ENCODE peak calls at places on chromosome 12, in ten cellular contexts. Z is heart left ventricle, X is GM23248, K is A549, T is body of pancreas, N is cardiac muscle cell, J is tibial artery, S is trophoblast cell, D is heart right ventricle, A is right lobe of liver. F is an unnamed sample. For H3K4me1, the result is how much of the 10 kb centered on the place peaks cover.

GRCh38 chr12:117587646-117588287 is 226.3 kb upstream of the NOS1 start:
- DNase-seq in Z (peak), X (peak), K (peak), T (peak), N (peak), J (no peak), S (peak), D (peak), A (peak), F (peak)

GRCh38 chr12:31647106-31647505 is 12.4 kb upstream of the ETFBKMT start:
- DNase-seq in Z (no peak), X (peak), K (no peak), T (no peak), N (no peak), J (no peak), S (peak), D (no peak), A (no peak), F (no peak)

GRCh38 chr12:94109154-94109553 is 39.2 kb upstream of the PLXNC1 start:
- DNase-seq in Z (no peak), X (peak), K (no peak), T (no peak), N (peak), J (no peak), S (no peak), D (no peak), A (no peak), F (peak)

GRCh38 chr12:85955127-85955526 is 81.0 kb downstream of the NTS start:
- DNase-seq in Z (no peak), X (peak), K (no peak), T (no peak), N (peak), J (no peak), S (no peak), D (no peak), A (no peak), F (no peak)

GRCh38 chr12:127926004-127926403 is 341.0 kb upstream of the TMEM132C start:
- DNase-seq in Z (peak), X (peak), K (peak), T (no peak), N (no peak), J (no peak), S (no peak), D (no peak), A (no peak), F (no peak)

GRCh38 chr12:53985358-53985899 is 483 bp downstream of the HOXC10 start:
- DNase-seq in Z (no peak), X (peak), K (no peak), T (no peak), N (no peak), J (no peak), S (no peak), D (no peak), A (no peak), F (no peak)

GRCh38 chr12:69906411-69907216 is 81.6 kb downstream of the MYRFL start:
- DNase-seq in Z (no peak), X (no peak), K (no peak), T (no peak), N (no peak), J (no peak), S (no peak), D (no peak), A (no peak), F (no peak)

GRCh38 chr12:99232324-99232723 is 415.2 kb upstream of the GARIN6 start:
- DNase-seq in Z (no peak), X (no peak), K (no peak), T (no peak), N (no peak), J (no peak), S (no peak), D (no peak), A (no peak), F (no peak)

GRCh38 chr12:15216036-15216889 is 5.0 kb downstream of the RERG start:
- DNase-seq in Z (no peak), X (no peak), K (peak), T (no peak), N (no peak), J (no peak), S (no peak), D (no peak), A (no peak), F (no peak)

GRCh38 chr12:95646781-95647184 is 95.5 kb upstream of the USP44 start:
- DNase-seq in Z (no peak), X (peak), K (no peak), T (no peak), N (peak), J (no peak), S (peak), D (no peak), A (no peak), F (no peak)

GRCh38 chr12:87870061-87870460 is 159.1 kb downstream of the C12orf50 start:
- DNase-seq in Z (no peak), X (peak), K (no peak), T (no peak), N (no peak), J (no peak), S (no peak), D (no peak), A (no peak), F (no peak)

GRCh38 chr12:110245278-110245868 is 35.7 kb upstream of the ATP2A2 start:
- DNase-seq in Z (peak), X (peak), K (peak), T (no peak), N (no peak), J (no peak), S (peak), D (peak), A (peak), F (peak)

GRCh38 chr12:125509195-125509594 is 444.0 kb downstream of the AACS start:
- DNase-seq in Z (no peak), X (no peak), K (no peak), T (no peak), N (no peak), J (no peak), S (no peak), D (no peak), A (no peak), F (no peak)

GRCh38 chr12:8664228-8664963 is 1.8 kb upstream of the MFAP5 start:
- DNase-seq in Z (peak), X (peak), K (no peak), T (peak), N (no peak), J (no peak), S (peak), D (peak), A (no peak), F (no peak)

GRCh38 chr12:62164036-62164435 is 96.2 kb upstream of the USP15 start:
- DNase-seq in Z (no peak), X (no peak), K (no peak), T (no peak), N (no peak), J (no peak), S (no peak), D (no peak), A (no peak), F (no peak)

GRCh38 chr12:104985206-104985605 is 910 bp upstream of the NOPCHAP1 start:
- DNase-seq in Z (no peak), X (no peak), K (peak), T (no peak), N (no peak), J (no peak), S (peak), D (no peak), A (no peak), F (no peak)

GRCh38 chr12:45994736-45995135 is 4.4 kb upstream of the SCAF11 start:
- DNase-seq in Z (no peak), X (no peak), K (no peak), T (no peak), N (no peak), J (no peak), S (no peak), D (no peak), A (no peak), F (no peak)

GRCh38 chr12:83276904-83277303 is 590.2 kb downstream of the TMTC2 start:
- DNase-seq in Z (no peak), X (no peak), K (no peak), T (no peak), N (no peak), J (no peak), S (no peak), D (no peak), A (no peak), F (no peak)

GRCh38 chr12:104569348-104570173 is 112.8 kb downstream of the CHST11 start:
- DNase-seq in Z (no peak), X (no peak), K (no peak), T (peak), N (peak), J (no peak), S (peak), D (no peak), A (no peak), F (peak)

GRCh38 chr12:46908936-46909635 is 83.3 kb upstream of the SLC38A4 start:
- DNase-seq in Z (no peak), X (no peak), K (no peak), T (no peak), N (no peak), J (no peak), S (no peak), D (no peak), A (no peak), F (no peak)

GRCh38 chr12:2168808-2169207 is 116.0 kb downstream of the CACNA1C start:
- DNase-seq in Z (no peak), X (no peak), K (peak), T (peak), N (no peak), J (no peak), S (peak), D (no peak), A (no peak), F (peak)

GRCh38 chr12:2169489-2169888 is 116.7 kb downstream of the CACNA1C start:
- DNase-seq in Z (no peak), X (no peak), K (no peak), T (no peak), N (no peak), J (no peak), S (no peak), D (no peak), A (no peak), F (no peak)

GRCh38 chr12:2167231-2167630 is 114.4 kb downstream of the CACNA1C start:
- DNase-seq in Z (no peak), X (no peak), K (no peak), T (no peak), N (no peak), J (no peak), S (no peak), D (no peak), A (no peak), F (no peak)

GRCh38 chr12:2165021-2165420 is 112.2 kb downstream of the CACNA1C start:
- DNase-seq in Z (no peak), X (no peak), K (no peak), T (no peak), N (no peak), J (no peak), S (no peak), D (no peak), A (no peak), F (no peak)

DNA sequence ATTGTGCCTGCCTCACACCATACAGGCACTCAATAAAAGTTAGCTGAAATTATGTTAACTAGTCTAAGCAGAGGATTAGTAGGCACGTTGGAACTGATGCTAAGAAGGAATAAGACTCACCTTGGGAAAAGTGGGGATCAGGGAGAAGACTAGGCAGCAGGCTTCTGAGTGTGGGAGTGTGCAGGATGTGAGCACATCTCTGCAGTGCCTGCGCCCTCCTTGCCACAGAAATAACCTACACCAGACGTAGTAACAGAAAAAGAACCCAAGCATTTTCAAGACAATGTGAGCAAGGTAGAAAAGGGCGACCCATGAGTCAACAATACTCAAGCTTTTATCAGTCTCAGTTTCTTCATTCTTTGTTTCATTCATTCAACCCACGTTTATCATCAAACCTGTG is 113.9 kb downstream of the CACNA1C start:
- DNase-seq in Z (no peak), X (no peak), K (no peak), T (no peak), N (no peak), J (no peak), S (no peak), D (no peak), A (no peak), F (no peak)
- H3K27ac ChIP-seq in Z (no peak), X (no peak), K (no peak), T (no peak), N (no peak), J (peak), S (no peak), D (no peak), A (no peak), F (no peak)

GRCh38 chr12:122086641-122087285 is 8.2 kb downstream of the MLXIP start:
- DNase-seq in Z (no peak), X (no peak), K (no peak), T (no peak), N (no peak), J (peak), S (no peak), D (no peak), A (no peak), F (no peak)
- H3K4me1 ChIP-seq in Z (half or more), X (under half), K (half or more), T (half or more), N (under half), J (under half), S (under half), D (under half), A (under half), F (under half)

GRCh38 chr12:65857875-65858274 is 33.6 kb downstream of the HMGA2 start:
- DNase-seq in Z (no peak), X (no peak), K (no peak), T (no peak), N (no peak), J (no peak), S (no peak), D (no peak), A (no peak), F (no peak)

GRCh38 chr12:65856521-65856920 is 32.2 kb downstream of the HMGA2 start:
- DNase-seq in Z (no peak), X (no peak), K (no peak), T (no peak), N (peak), J (no peak), S (no peak), D (no peak), A (no peak), F (no peak)

GRCh38 chr12:65858831-65859230 is 34.5 kb downstream of the HMGA2 start:
- DNase-seq in Z (no peak), X (peak), K (no peak), T (no peak), N (peak), J (no peak), S (no peak), D (no peak), A (no peak), F (no peak)

GRCh38 chr12:65854629-65855028 is 30.3 kb downstream of the HMGA2 start:
- DNase-seq in Z (no peak), X (peak), K (no peak), T (no peak), N (no peak), J (no peak), S (no peak), D (no peak), A (no peak), F (no peak)

DNA sequence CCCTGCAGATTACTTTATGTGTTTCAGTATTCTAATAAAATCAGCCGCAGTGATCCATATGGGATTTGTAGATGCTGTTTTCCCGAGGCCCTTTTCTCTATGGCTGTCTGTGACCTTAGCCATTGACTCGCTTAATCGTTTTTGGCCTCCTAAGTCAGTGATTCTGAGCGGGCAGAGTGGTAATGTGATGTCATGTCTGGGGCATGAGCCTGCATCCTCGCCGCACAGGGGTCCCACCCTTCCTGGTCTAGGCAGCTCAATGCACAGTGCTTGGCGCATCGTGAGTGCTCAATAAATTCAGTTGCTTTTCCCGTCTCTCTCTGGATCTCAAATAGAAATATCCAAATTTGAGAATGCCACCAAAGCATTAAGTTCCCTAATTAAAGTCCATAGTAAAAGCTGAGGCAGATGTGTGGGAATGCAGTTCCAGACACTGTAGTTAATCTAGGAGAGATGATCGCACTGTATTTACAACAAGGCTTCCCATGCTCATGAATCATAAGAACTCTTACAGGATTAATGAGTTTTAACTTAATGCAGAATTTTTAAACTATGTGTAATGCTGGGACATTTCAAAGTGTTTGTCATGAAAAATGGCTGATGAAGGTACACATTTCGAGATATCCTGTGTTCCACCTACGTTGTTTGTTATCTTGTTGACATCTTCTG is 29.3 kb downstream of the HMGA2 start:
- DNase-seq in Z (no peak), X (peak), K (no peak), T (no peak), N (no peak), J (no peak), S (no peak), D (no peak), A (no peak), F (no peak)
- H3K27ac ChIP-seq in Z (no peak), X (peak), K (no peak), T (no peak), N (no peak), J (no peak), S (no peak), D (no peak), A (no peak), F (no peak)

GRCh38 chr12:41899577-41899976 is 245.1 kb downstream of the GXYLT1 start:
- DNase-seq in Z (no peak), X (no peak), K (no peak), T (no peak), N (no peak), J (no peak), S (no peak), D (no peak), A (no peak), F (no peak)

GRCh38 chr12:41903014-41903702 is 241.5 kb downstream of the GXYLT1 start:
- DNase-seq in Z (no peak), X (no peak), K (no peak), T (no peak), N (no peak), J (no peak), S (no peak), D (no peak), A (no peak), F (no peak)

GRCh38 chr12:41893491-41893890 is 251.2 kb downstream of the GXYLT1 start:
- DNase-seq in Z (no peak), X (no peak), K (no peak), T (no peak), N (no peak), J (no peak), S (no peak), D (no peak), A (no peak), F (no peak)

DNA sequence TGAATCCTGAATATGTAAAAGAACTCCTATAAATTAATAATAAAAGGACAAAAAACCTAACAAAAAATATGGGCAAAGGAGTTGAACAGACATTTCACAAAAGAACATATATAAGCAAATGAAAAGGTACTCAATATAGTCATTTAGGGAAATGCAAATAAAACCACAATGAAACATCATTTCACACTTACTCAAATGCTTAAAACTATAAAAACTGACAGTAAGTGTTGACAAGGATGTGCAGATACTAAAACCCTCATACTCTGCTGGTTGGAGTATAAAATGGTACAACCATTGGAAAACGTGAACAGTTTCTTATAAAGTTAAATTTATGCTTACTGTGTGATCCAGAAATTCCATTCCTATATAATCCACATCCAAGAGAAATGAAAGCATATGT is 247.1 kb downstream of the GXYLT1 start:
- DNase-seq in Z (no peak), X (no peak), K (no peak), T (no peak), N (no peak), J (no peak), S (no peak), D (no peak), A (no peak), F (no peak)
- H3K4me1 ChIP-seq in Z (under half), X (under half), K (under half), T (under half), N (under half), J (under half), S (under half), D (under half), A (under half), F (under half)

GRCh38 chr12:6691473-6691872 is 2.3 kb upstream of the ZNF384 start:
- DNase-seq in Z (no peak), X (peak), K (no peak), T (no peak), N (peak), J (no peak), S (no peak), D (no peak), A (no peak), F (no peak)
- H3K27ac ChIP-seq in Z (no peak), X (no peak), K (no peak), T (no peak), N (no peak), J (no peak), S (no peak), D (no peak), A (no peak), F (no peak)

GRCh38 chr12:6698352-6699046 is 2.1 kb downstream of the PIANP start:
- DNase-seq in Z (no peak), X (no peak), K (no peak), T (no peak), N (no peak), J (no peak), S (no peak), D (no peak), A (no peak), F (no peak)

GRCh38 chr12:6697584-6698351 is 2.8 kb downstream of the PIANP start:
- DNase-seq in Z (no peak), X (peak), K (peak), T (peak), N (peak), J (no peak), S (peak), D (no peak), A (no peak), F (peak)

GRCh38 chr12:6700646-6701051 is at the start of gene PIANP:
- DNase-seq in Z (no peak), X (peak), K (no peak), T (peak), N (peak), J (no peak), S (peak), D (peak), A (no peak), F (no peak)

GRCh38 chr12:6699989-6700645 is 498 bp downstream of the PIANP start:
- DNase-seq in Z (no peak), X (peak), K (no peak), T (no peak), N (no peak), J (no peak), S (no peak), D (no peak), A (no peak), F (no peak)

GRCh38 chr12:6699259-6699988 is 1.2 kb downstream of the PIANP start:
- DNase-seq in Z (no peak), X (peak), K (no peak), T (no peak), N (no peak), J (no peak), S (no peak), D (no peak), A (no peak), F (no peak)
- H3K4me1 ChIP-seq in Z (under half), X (under half), K (under half), T (under half), N (under half), J (under half), S (under half), D (under half), A (under half), F (under half)

GRCh38 chr12:106709068-106709511 is 65.4 kb upstream of the RIC8B start:
- DNase-seq in Z (no peak), X (no peak), K (no peak), T (no peak), N (no peak), J (no peak), S (no peak), D (no peak), A (no peak), F (no peak)

GRCh38 chr12:106710143-106710893 is 64.2 kb upstream of the RIC8B start:
- DNase-seq in Z (no peak), X (no peak), K (no peak), T (no peak), N (no peak), J (no peak), S (peak), D (no peak), A (no peak), F (no peak)

GRCh38 chr12:106715582-106715981 is 58.9 kb upstream of the RIC8B start:
- DNase-seq in Z (no peak), X (no peak), K (no peak), T (no peak), N (no peak), J (no peak), S (no peak), D (no peak), A (no peak), F (no peak)

GRCh38 chr12:106712768-106713167 is 61.7 kb upstream of the RIC8B start:
- DNase-seq in Z (no peak), X (no peak), K (no peak), T (no peak), N (no peak), J (no peak), S (no peak), D (no peak), A (no peak), F (peak)

DNA sequence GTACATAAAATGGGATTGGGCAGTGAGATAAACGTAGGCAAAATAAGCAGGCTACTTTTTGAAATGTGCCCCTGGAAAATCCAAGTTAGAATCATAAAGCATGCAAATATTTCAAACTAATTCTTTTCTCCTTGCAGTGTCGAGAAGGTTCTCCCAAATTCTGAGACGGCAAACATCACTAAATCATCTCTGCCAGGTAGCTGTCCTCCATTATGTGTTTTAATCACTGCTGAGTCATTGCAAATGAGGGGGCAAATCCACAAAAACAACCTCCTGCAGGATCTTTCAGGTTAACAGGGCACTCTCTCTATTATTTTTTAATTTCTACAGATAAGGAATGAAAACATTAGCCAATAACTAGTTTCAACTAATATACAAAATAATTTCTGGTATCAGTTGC is 63.2 kb upstream of the RIC8B start:
- DNase-seq in Z (no peak), X (no peak), K (no peak), T (no peak), N (no peak), J (no peak), S (no peak), D (no peak), A (no peak), F (no peak)
- H3K27ac ChIP-seq in Z (no peak), X (no peak), K (no peak), T (no peak), N (no peak), J (no peak), S (no peak), D (no peak), A (no peak), F (no peak)

F was measured in small intestine.